ENCODE peak calls at places on chromosomes 1 and 21, in four cellular contexts. I, J, A and S are unnamed samples.

GRCh38 chr1:99152132-99152531 is 112.2 kb upstream of the PLPPR4 start:
- DNase-seq in I (no peak), J (no peak), A (no peak), S (no peak)

GRCh38 chr1:62590255-62590969 is 6.9 kb upstream of the ANGPTL3 start:
- DNase-seq in I (no peak), J (no peak), A (no peak), S (no peak)

GRCh38 chr1:233909195-233909594 is 4.7 kb downstream of the SLC35F3 start:
- DNase-seq in I (no peak), J (no peak), A (no peak), S (peak; percentile 70)

GRCh38 chr1:156462954-156463795 is 37.4 kb downstream of the MEF2D start:
- DNase-seq in I (no peak), J (no peak), A (no peak), S (no peak)

GRCh38 chr1:244092293-244093264 is 41.5 kb downstream of the ZBTB18 start:
- DNase-seq in I (no peak), J (no peak), A (peak; percentile 67), S (no peak)

GRCh38 chr21:38821248-38821647 is 15.5 kb downstream of the ETS2 start:
- DNase-seq in I (no peak), J (no peak), A (no peak), S (no peak)

GRCh38 chr1:245458761-245459174 is 304.0 kb downstream of the KIF26B start:
- DNase-seq in I (no peak), J (no peak), A (peak; percentile 16), S (no peak)

GRCh38 chr1:215599418-215599817 is 32.3 kb downstream of the KCTD3 start:
- DNase-seq in I (no peak), J (no peak), A (peak; percentile 78), S (no peak)

GRCh38 chr1:172561252-172561651 is 28.3 kb downstream of the SUCO start:
- DNase-seq in I (no peak), J (no peak), A (peak; percentile 25), S (no peak)

GRCh38 chr1:18479484-18479883 is 1.2 kb upstream of the KLHDC7A start:
- DNase-seq in I (no peak), J (no peak), A (no peak), S (no peak)
- H3K9me1 ChIP-seq in I (no peaks in the 10 kb centered on the region), J (no peaks in the 10 kb centered on the region), A (no peaks in the 10 kb centered on the region), S (no peaks in the 10 kb centered on the region)

DNA sequence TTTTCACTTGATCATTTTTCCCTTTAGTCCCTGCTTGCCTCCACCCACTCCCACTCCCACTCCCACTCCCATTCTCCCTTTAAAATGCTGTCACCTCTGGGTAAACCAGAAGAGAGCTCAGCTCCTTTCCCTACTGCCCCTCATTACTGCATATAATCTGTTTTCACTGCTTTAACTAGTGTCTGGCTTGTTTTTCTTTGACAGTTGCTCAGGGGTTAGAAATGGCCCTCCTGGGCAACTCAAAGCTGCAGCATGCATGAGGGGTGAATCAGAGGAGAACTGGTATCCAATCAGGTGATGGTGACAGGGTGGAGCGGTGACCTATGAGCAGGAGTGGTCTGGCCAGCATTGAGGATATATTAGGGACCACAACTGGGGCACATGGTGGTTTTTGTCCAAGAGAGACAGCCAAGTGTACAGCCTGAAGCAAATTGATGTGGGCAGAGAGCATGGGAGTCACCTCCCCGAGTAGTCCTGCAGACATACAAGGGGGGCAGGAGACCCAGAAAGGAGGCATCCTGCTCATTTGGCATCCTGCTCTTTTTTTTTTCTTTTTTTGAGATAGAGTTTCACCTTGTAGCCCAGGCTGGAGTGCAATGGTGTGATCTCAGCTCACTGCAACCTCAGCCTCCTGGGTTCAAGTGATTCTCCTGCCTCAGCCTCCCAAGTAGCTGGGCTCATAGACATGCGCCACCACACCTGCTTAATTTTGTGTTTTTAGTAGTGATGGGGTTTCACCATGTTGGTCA is 42.7 kb upstream of the SRSF10 start:
- DNase-seq in I (no peak), J (no peak), A (peak; percentile 89), S (no peak)
- TF ChIP-seq CTCF in I (no peak), J (no peak), A (no peak), S (no peak)

GRCh38 chr1:2208309-2209239 is 14.0 kb upstream of the FAAP20 start:
- DNase-seq in I (no peak), J (peak; percentile 76), A (peak; percentile 88), S (no peak)
- H3K4me1 ChIP-seq in I (peaks cover 87% of the 10 kb centered on the region), J (peaks cover 42% of the 10 kb centered on the region), A (peaks cover 55% of the 10 kb centered on the region), S (peaks cover 53% of the 10 kb centered on the region)

GRCh38 chr1:212182585-212182984 is 102.6 kb upstream of the PPP2R5A start:
- DNase-seq in I (no peak), J (no peak), A (no peak), S (no peak)
- H3K9me1 ChIP-seq in I (no peaks in the 10 kb centered on the region), J (no peaks in the 10 kb centered on the region), A (peaks cover 12% of the 10 kb centered on the region), S (no peaks in the 10 kb centered on the region)

GRCh38 chr1:27741124-27741523 is 15.4 kb downstream of the FAM76A start:
- DNase-seq in I (no peak), J (no peak), A (no peak), S (no peak)
- TF ChIP-seq CTCF in I (no peak), J (no peak), A (no peak), S (no peak)

DNA sequence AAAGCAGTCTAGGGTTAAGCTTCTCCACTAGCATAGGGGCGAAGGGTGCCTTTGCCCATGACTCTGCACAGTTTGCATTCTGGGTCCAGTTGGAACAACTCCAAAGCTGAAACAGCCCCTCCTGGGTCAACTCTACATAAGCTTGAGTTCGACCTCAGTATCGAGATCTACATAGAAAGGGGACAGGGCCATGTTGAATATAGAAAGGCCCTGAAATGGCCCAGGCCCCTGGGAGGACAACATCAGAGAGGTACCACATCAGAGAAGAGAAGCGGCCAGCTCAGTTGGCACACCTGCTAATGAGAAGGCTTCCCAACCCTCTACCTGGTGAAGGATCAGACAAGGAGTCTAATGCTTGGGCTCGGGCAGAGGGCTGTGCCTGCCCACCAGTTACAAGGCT is 1.6 kb downstream of the DENND2D start:
- DNase-seq in I (no peak), J (no peak), A (no peak), S (no peak)
- H3K4me1 ChIP-seq in I (peaks cover 21% of the 10 kb centered on the region), J (no peaks in the 10 kb centered on the region), A (peaks cover 20% of the 10 kb centered on the region), S (peaks cover 30% of the 10 kb centered on the region)

GRCh38 chr1:184088037-184088436 is 36.5 kb downstream of the TSEN15 start:
- DNase-seq in I (no peak), J (no peak), A (no peak), S (no peak)

GRCh38 chr1:184082541-184082940 is 31.0 kb downstream of the TSEN15 start:
- DNase-seq in I (no peak), J (peak; percentile 20), A (no peak), S (no peak)

GRCh38 chr1:184083016-184083415 is 31.5 kb downstream of the TSEN15 start:
- DNase-seq in I (no peak), J (no peak), A (no peak), S (no peak)

DNA sequence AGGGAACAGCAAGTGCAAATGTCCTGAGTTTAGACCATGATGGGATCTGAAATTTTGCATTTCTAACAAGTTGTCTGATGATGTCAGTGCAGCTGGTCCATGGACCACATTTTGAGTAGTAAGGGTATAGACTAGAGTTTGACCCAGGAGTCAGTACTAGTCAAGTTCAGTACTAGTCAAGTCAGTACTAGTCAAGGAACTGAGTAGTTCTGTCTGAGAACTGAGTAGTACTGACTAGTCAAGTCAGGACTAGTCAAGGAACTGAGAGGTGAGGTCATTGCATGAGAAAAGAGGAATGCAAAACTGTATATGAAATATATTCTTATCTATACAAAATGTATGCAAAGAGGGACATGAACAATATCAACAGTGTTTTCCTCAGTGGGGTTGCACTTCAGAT is 34.1 kb downstream of the TSEN15 start:
- DNase-seq in I (no peak), J (no peak), A (no peak), S (no peak)
- H3K9me1 ChIP-seq in I (no peaks in the 10 kb centered on the region), J (no peaks in the 10 kb centered on the region), A (no peaks in the 10 kb centered on the region), S (no peaks in the 10 kb centered on the region)

GRCh38 chr1:179365342-179366092 is at the start of gene AXDND1:
- DNase-seq in I (peak; percentile 86), J (peak; percentile 86), A (peak; percentile 80), S (peak; percentile 28)
- TF ChIP-seq CTCF in I (no peak), J (no peak), A (peak; percentile 28), S (no peak)